ENCODE peak calls at places on chromosome 5, in four cellular contexts. X is kidney epithelial cell, Q is amniotic stem cell, L is small intestine. O is an unnamed sample.

GRCh38 chr5:43338856-43339255 is 25.6 kb upstream of the HMGCS1 start:
- DNase-seq in L (no peak), X (no peak), Q (no peak), O (no peak)

GRCh38 chr5:54996476-54996875 is 11.1 kb upstream of the ESM1 start:
- DNase-seq in X (no peak), Q (no peak), L (no peak), O (no peak)

GRCh38 chr5:152288917-152289595 is 116.0 kb downstream of the NMUR2 start:
- DNase-seq in X (no peak), L (no peak), Q (no peak), O (no peak)

GRCh38 chr5:163963881-163964280 is 458.5 kb downstream of the MAT2B start:
- DNase-seq in Q (no peak), L (no peak), X (no peak), O (no peak)

GRCh38 chr5:107544476-107544875 is 126.3 kb downstream of the EFNA5 start:
- DNase-seq in L (no peak), X (no peak), Q (no peak), O (no peak)

GRCh38 chr5:71832812-71833456 is 113.9 kb downstream of the CARTPT start:
- DNase-seq in Q (no peak), L (no peak), X (no peak), O (no peak)

GRCh38 chr5:151787817-151788216 is 16.1 kb downstream of the G3BP1 start:
- DNase-seq in L (no peak), X (no peak), Q (no peak), O (no peak)

GRCh38 chr5:150653762-150654158 is 7.3 kb upstream of the MYOZ3 start:
- DNase-seq in Q (no peak), L (no peak), X (no peak), O (no peak)

GRCh38 chr5:483434-484184 is 40.6 kb downstream of the EXOC3 start:
- DNase-seq in Q (no peak), X (no peak), L (no peak), O (no peak)

GRCh38 chr5:156329197-156329611 is 2.2 kb downstream of the SGCD start:
- DNase-seq in L (no peak), Q (no peak), X (no peak), O (no peak)

GRCh38 chr5:8070138-8070537 is 201.2 kb downstream of the MTRR start:
- DNase-seq in Q (no peak), X (no peak), L (no peak), O (no peak)

GRCh38 chr5:126464016-126464415 is 40.8 kb downstream of the GRAMD2B start:
- DNase-seq in X (no peak), L (no peak), Q (no peak), O (no peak)